ENCODE peak calls at places on chromosome 5, in eight cellular contexts. One of them, this sample, is unnamed.
A peak's percentile ranks its signal among the peaks of the same experiment; 100 is the strongest.

GRCh38 chr5:175410926-175411325 is 33.1 kb downstream of the DRD1 start:
- DNase-seq in gastrocnemius medialis: no peak
- DNase-seq in DMS79: no peak
- DNase-seq in CD14-positive monocyte: no peak
- DNase-seq in fibroblast of the aortic adventitia: no peak
- DNase-seq in GM06990: no peak
- DNase-seq in EH: no peak
- DNase-seq in anterior cingulate cortex: no peak
- DNase-seq in this sample: no peak

GRCh38 chr5:58069846-58070245 is 390.0 kb downstream of the PLK2 start:
- DNase-seq in gastrocnemius medialis: no peak
- DNase-seq in DMS79: no peak
- DNase-seq in CD14-positive monocyte: no peak
- DNase-seq in fibroblast of the aortic adventitia: no peak
- DNase-seq in GM06990: no peak
- DNase-seq in EH: no peak
- DNase-seq in anterior cingulate cortex: no peak
- DNase-seq in this sample: no peak

GRCh38 chr5:67799732-67800234 is 415.8 kb upstream of the PIK3R1 start:
- DNase-seq in gastrocnemius medialis: peak; percentile 24
- DNase-seq in DMS79: no peak
- DNase-seq in CD14-positive monocyte: no peak
- DNase-seq in fibroblast of the aortic adventitia: peak; percentile 63
- DNase-seq in GM06990: no peak
- DNase-seq in EH: peak; percentile 91
- DNase-seq in anterior cingulate cortex: no peak
- DNase-seq in this sample: no peak

GRCh38 chr5:44868541-44868940 is 59.8 kb downstream of the MRPS30 start:
- DNase-seq in gastrocnemius medialis: no peak
- DNase-seq in DMS79: no peak
- DNase-seq in CD14-positive monocyte: no peak
- DNase-seq in fibroblast of the aortic adventitia: no peak
- DNase-seq in GM06990: no peak
- DNase-seq in EH: no peak
- DNase-seq in anterior cingulate cortex: no peak
- DNase-seq in this sample: no peak

GRCh38 chr5:88878976-88879375 is 4.0 kb downstream of the MEF2C start:
- DNase-seq in gastrocnemius medialis: no peak
- DNase-seq in DMS79: no peak
- DNase-seq in CD14-positive monocyte: no peak
- DNase-seq in fibroblast of the aortic adventitia: peak; percentile 51
- DNase-seq in GM06990: no peak
- DNase-seq in EH: no peak
- DNase-seq in anterior cingulate cortex: no peak
- DNase-seq in this sample: no peak

GRCh38 chr5:159866093-159866492 is 50.2 kb upstream of the ADRA1B start:
- DNase-seq in gastrocnemius medialis: no peak
- DNase-seq in DMS79: no peak
- DNase-seq in CD14-positive monocyte: no peak
- DNase-seq in fibroblast of the aortic adventitia: no peak
- DNase-seq in GM06990: no peak
- DNase-seq in EH: no peak
- DNase-seq in anterior cingulate cortex: no peak
- DNase-seq in this sample: no peak

GRCh38 chr5:103293099-103293498 is 34.5 kb downstream of the MACIR start:
- DNase-seq in gastrocnemius medialis: no peak
- DNase-seq in DMS79: no peak
- DNase-seq in CD14-positive monocyte: no peak
- DNase-seq in fibroblast of the aortic adventitia: no peak
- DNase-seq in GM06990: no peak
- DNase-seq in EH: peak; percentile 22
- DNase-seq in anterior cingulate cortex: no peak
- DNase-seq in this sample: no peak

GRCh38 chr5:134249469-134250379 is 23.9 kb upstream of the PPP2CA start:
- DNase-seq in gastrocnemius medialis: peak; percentile 6
- DNase-seq in DMS79: no peak
- DNase-seq in CD14-positive monocyte: peak; percentile 84
- DNase-seq in fibroblast of the aortic adventitia: peak; percentile 54
- DNase-seq in GM06990: no peak
- DNase-seq in EH: peak; percentile 34
- DNase-seq in anterior cingulate cortex: no peak
- DNase-seq in this sample: no peak

GRCh38 chr5:95760291-95761191 is 29.4 kb downstream of the RHOBTB3 start:
- DNase-seq in gastrocnemius medialis: no peak
- DNase-seq in DMS79: no peak
- DNase-seq in CD14-positive monocyte: no peak
- DNase-seq in fibroblast of the aortic adventitia: peak; percentile 96
- DNase-seq in GM06990: peak; percentile 60
- DNase-seq in EH: peak; percentile 99
- DNase-seq in anterior cingulate cortex: no peak
- DNase-seq in this sample: no peak

GRCh38 chr5:30041291-30041690 is 1152.2 kb upstream of the CDH6 start:
- DNase-seq in gastrocnemius medialis: no peak
- DNase-seq in DMS79: no peak
- DNase-seq in CD14-positive monocyte: no peak
- DNase-seq in fibroblast of the aortic adventitia: no peak
- DNase-seq in GM06990: no peak
- DNase-seq in EH: no peak
- DNase-seq in anterior cingulate cortex: no peak
- DNase-seq in this sample: no peak